ENCODE peak calls at places on chromosomes 5 and 9, in eight cellular contexts. M, L, K, N, G, Q, D and U are unnamed samples.

GRCh38 chr5:63263409-63263808 is 684.8 kb downstream of the LRRC70 start:
- DNase-seq in M (peak), L (peak), K (no peak), N (no peak), G (no peak), Q (no peak), D (no peak), U (no peak)

GRCh38 chr9:89940625-89941024 is 335.8 kb downstream of the GADD45G start:
- DNase-seq in M (no peak), L (no peak), K (peak), N (no peak), G (no peak), Q (no peak), D (no peak), U (no peak)

GRCh38 chr5:126414874-126415502 is 8.2 kb upstream of the GRAMD2B start:
- DNase-seq in M (peak), L (peak), K (peak), N (peak), G (peak), Q (no peak), D (no peak), U (peak)

GRCh38 chr9:112288029-112288428 is 45.4 kb downstream of the PTBP3 start:
- DNase-seq in M (no peak), L (no peak), K (no peak), N (peak), G (peak), Q (no peak), D (no peak), U (no peak)

GRCh38 chr5:100904259-100904822 is 1.3 kb upstream of the ST8SIA4 start:
- DNase-seq in M (no peak), L (no peak), K (no peak), N (no peak), G (no peak), Q (no peak), D (peak), U (no peak)

GRCh38 chr5:90184764-90185163 is 224.8 kb downstream of the CETN3 start:
- DNase-seq in M (no peak), L (no peak), K (peak), N (no peak), G (no peak), Q (no peak), D (no peak), U (no peak)

GRCh38 chr5:97142521-97143254 is at the start of gene LIX1:
- DNase-seq in M (peak), L (peak), K (peak), N (peak), G (peak), Q (peak), D (no peak), U (peak)

GRCh38 chr5:151451626-151452520 is 4.5 kb downstream of the SLC36A1 start:
- DNase-seq in M (peak), L (no peak), K (peak), N (peak), G (peak), Q (peak), D (no peak), U (no peak)

GRCh38 chr5:76145945-76146344 is 62.8 kb downstream of the SV2C start:
- DNase-seq in M (no peak), L (no peak), K (peak), N (no peak), G (peak), Q (peak), D (no peak), U (no peak)

GRCh38 chr9:116365056-116365471 is 211.5 kb downstream of the PAPPA start:
- DNase-seq in M (peak), L (peak), K (peak), N (peak), G (peak), Q (no peak), D (peak), U (no peak)

GRCh38 chr5:35003018-35003957 is 44.5 kb downstream of the AGXT2 start:
- DNase-seq in M (peak), L (peak), K (peak), N (peak), G (no peak), Q (peak), D (peak), U (no peak)

GRCh38 chr5:132267166-132267739 is 9.8 kb downstream of the PDLIM4 start:
- DNase-seq in M (no peak), L (no peak), K (no peak), N (no peak), G (no peak), Q (no peak), D (no peak), U (no peak)

GRCh38 chr5:58259685-58260152 is 200.2 kb downstream of the PLK2 start:
- DNase-seq in M (peak), L (peak), K (peak), N (peak), G (peak), Q (peak), D (no peak), U (peak)

GRCh38 chr5:74643160-74643562 is 2.6 kb upstream of the ENC1 start:
- DNase-seq in M (peak), L (peak), K (peak), N (peak), G (peak), Q (no peak), D (no peak), U (peak)

GRCh38 chr5:105903069-105903468 is 1767.7 kb downstream of the EFNA5 start:
- DNase-seq in M (peak), L (peak), K (no peak), N (peak), G (no peak), Q (no peak), D (no peak), U (no peak)

DNA sequence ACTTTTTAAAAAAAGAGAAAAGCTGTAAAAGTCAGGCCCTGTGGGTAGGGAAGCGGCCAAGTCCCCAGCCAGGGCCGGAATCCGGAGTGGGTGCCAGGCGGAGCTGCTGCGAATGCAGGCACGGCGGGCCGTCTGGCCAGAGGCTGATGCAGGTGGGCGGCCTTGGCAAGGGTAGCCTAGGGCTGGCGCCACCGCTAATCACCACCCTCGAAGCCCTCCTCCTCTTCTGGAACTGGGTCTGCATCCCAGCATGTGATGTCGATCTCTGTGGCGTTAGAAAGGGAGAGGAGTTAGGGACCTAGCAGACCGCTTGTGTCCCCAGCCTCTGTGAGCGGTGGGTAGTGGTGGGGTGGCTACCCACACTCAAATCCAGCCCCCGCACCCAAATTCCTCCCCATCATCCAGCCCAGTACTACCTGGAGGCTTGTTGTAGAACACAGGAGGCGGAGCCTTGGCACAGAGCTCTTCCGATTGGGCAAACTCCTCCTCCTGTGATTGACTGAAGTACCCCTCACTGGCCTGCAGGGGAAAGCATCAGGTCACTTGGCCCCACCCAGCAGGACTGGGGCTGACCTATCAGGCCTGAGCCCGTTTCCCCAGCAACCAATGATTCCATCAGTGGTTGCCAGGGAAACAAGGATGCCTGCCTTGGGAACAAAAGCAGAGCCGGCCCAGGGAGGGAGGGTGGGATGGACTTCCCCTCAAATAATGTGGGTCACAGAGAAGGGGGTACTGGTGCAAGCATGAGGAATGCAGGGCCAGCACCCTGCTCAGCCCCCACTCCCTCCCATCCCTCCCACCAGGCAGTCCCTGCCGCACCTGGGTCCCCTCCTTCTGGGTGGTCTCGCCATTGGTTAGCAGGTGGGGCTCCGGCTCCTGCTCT is 10.9 kb downstream of the PRR7 start:
- DNase-seq in M (peak), L (peak), K (peak), N (peak), G (peak), Q (peak), D (peak), U (peak)
- TF ChIP-seq CTCF in M (peak), L (peak), K (peak), N (peak), G (peak), Q (no peak), D (peak), U (peak)

GRCh38 chr5:124921694-124922093 is 175.3 kb upstream of the ZNF608 start:
- DNase-seq in M (no peak), L (no peak), K (peak), N (no peak), G (no peak), Q (no peak), D (no peak), U (no peak)
- H3K4me3 ChIP-seq in M (no peak), L (no peak), K (no peak), N (no peak), G (no peak), Q (no peak), D (no peak), U (no peak)

GRCh38 chr9:122904823-122905710 is at the start of gene RC3H2:
- DNase-seq in M (peak), L (peak), K (peak), N (peak), G (peak), Q (peak), D (peak), U (peak)
- TF ChIP-seq CTCF in M (no peak), L (no peak), K (no peak), N (no peak), G (no peak), Q (no peak), D (no peak), U (no peak)

GRCh38 chr5:38557309-38557710 is 864 bp upstream of the LIFR start:
- DNase-seq in M (no peak), L (no peak), K (no peak), N (no peak), G (peak), Q (no peak), D (peak), U (no peak)

GRCh38 chr5:38556599-38557308 is at the start of gene LIFR:
- DNase-seq in M (peak), L (peak), K (peak), N (peak), G (peak), Q (peak), D (peak), U (no peak)

GRCh38 chr5:38554860-38555259 is 1.6 kb downstream of the LIFR start:
- DNase-seq in M (no peak), L (no peak), K (no peak), N (no peak), G (no peak), Q (no peak), D (no peak), U (no peak)

GRCh38 chr5:38555354-38556114 is 912 bp downstream of the LIFR start:
- DNase-seq in M (no peak), L (no peak), K (no peak), N (no peak), G (no peak), Q (no peak), D (no peak), U (no peak)

DNA sequence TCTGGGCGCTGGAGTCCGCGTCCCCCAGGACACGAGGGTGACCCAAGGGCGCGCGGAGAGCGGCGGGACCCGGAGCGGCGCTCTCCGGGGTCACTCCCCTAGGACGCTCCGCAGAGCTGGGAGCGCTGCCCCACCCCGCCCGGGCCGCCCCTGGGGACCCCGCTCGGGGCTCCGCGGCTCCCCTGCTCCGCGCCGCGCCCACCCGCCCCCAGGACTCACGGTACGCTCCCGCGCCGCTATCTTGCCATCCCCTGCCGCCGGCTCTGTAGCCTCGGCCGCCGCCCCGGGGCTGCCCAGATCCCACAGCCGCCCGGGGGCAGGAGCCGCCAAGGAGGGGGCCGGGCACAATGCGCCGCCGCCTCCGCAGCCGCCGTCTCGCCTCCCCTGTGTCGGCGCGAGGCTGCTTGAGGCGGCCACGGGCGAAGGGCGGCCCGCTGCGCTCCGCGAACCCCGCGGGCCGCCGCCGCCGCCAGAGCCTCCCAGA is 289 bp downstream of the LIFR start:
- DNase-seq in M (no peak), L (no peak), K (no peak), N (peak), G (no peak), Q (peak), D (no peak), U (no peak)
- H3K4me3 ChIP-seq in M (peak), L (peak), K (peak), N (peak), G (peak), Q (peak), D (peak), U (peak)

GRCh38 chr9:6199596-6199995 is 16.0 kb upstream of the IL33 start:
- DNase-seq in M (no peak), L (no peak), K (no peak), N (no peak), G (no peak), Q (no peak), D (no peak), U (no peak)

GRCh38 chr9:6195714-6196360 is 19.8 kb upstream of the IL33 start:
- DNase-seq in M (no peak), L (no peak), K (peak), N (no peak), G (no peak), Q (no peak), D (no peak), U (no peak)

GRCh38 chr9:6198251-6198650 is 17.4 kb upstream of the IL33 start:
- DNase-seq in M (no peak), L (no peak), K (peak), N (no peak), G (no peak), Q (no peak), D (no peak), U (no peak)

GRCh38 chr9:6194934-6195333 is 20.7 kb upstream of the IL33 start:
- DNase-seq in M (no peak), L (no peak), K (peak), N (no peak), G (no peak), Q (no peak), D (no peak), U (no peak)

DNA sequence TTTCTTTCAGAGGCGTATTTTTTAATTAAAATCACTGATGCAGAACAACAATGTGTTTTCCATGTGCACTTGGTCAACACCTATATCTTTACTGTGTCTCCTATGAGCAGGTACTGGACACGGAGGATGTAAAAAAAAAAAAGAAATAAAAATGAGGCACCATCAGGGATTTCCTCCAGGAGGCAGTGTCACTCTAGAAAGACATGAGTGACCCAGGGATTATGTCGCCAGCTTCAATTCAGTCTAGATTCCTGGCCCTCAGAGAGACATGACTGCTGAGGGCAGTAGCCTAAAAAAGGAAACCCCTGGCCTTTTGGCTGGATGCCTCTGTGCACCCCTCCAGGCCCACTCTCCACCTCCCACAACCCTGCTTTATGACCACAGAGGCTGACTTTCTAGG is 18.3 kb upstream of the IL33 start:
- DNase-seq in M (no peak), L (peak), K (peak), N (peak), G (no peak), Q (no peak), D (no peak), U (no peak)
- TF ChIP-seq CTCF in M (peak), L (peak), K (peak), N (peak), G (no peak), Q (no peak), D (peak), U (peak)

GRCh38 chr9:110152704-110153374 is 55.1 kb downstream of the C9orf152 start:
- DNase-seq in M (no peak), L (peak), K (peak), N (peak), G (no peak), Q (peak), D (no peak), U (no peak)

GRCh38 chr9:110143969-110144545 is 63.9 kb downstream of the C9orf152 start:
- DNase-seq in M (no peak), L (no peak), K (no peak), N (no peak), G (no peak), Q (no peak), D (no peak), U (no peak)

GRCh38 chr9:110146371-110146770 is 61.6 kb downstream of the C9orf152 start:
- DNase-seq in M (peak), L (no peak), K (no peak), N (no peak), G (no peak), Q (no peak), D (no peak), U (no peak)

GRCh38 chr9:110148868-110149267 is 59.1 kb downstream of the C9orf152 start:
- DNase-seq in M (no peak), L (no peak), K (no peak), N (peak), G (no peak), Q (no peak), D (no peak), U (no peak)

DNA sequence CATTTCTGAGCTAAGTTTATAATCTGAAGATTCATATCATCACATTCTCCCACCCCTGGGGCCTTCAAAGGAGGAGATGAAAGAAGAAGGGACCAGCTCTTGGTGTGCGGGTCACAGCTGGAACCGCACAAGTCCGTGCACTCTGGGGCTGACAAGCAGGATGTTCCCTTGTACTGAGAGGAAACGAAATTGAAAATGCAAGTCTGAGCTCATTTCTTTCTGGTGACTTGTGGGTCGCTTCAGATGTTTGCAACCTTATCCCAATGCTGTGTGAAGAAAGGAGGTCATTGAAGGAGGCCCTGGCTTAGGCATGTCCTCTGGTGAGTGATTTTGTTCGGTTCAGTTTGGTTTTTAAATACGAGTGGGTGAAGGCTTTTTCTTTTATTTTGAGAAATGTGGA is 59.6 kb downstream of the C9orf152 start:
- DNase-seq in M (no peak), L (no peak), K (no peak), N (no peak), G (no peak), Q (no peak), D (no peak), U (no peak)
- H3K4me3 ChIP-seq in M (no peak), L (no peak), K (no peak), N (no peak), G (no peak), Q (no peak), D (no peak), U (no peak)

GRCh38 chr9:100028201-100028784 is 70.5 kb downstream of the ERP44 start:
- DNase-seq in M (peak), L (peak), K (peak), N (peak), G (peak), Q (peak), D (peak), U (peak)
- TF ChIP-seq CTCF in M (peak), L (peak), K (peak), N (peak), G (peak), Q (peak), D (peak), U (peak)

DNA sequence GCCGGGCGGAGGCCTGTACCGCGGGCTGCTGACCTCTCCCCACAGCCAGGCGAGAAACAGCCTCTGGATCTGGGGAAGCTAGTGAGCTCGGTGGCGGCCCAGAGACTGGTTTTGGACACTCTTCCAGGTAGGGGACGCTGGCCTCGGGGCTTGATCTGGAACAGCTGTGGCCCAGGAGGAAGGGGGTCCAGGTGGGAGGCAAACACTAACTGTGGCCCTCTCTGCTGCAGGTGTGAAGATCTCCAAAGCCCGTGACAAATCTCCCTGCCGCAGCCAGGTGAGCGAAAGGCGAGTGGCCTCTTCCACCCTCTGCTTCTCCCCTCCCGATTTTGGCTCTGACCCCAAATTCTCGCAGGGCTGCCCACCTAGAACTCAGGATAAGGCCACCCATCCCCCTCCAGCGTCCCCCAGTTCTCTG is 13.1 kb upstream of the SLC34A1 start:
- DNase-seq in M (no peak), L (no peak), K (no peak), N (no peak), G (no peak), Q (no peak), D (no peak), U (no peak)
- H3K4me3 ChIP-seq in M (peak), L (peak), K (peak), N (peak), G (peak), Q (peak), D (peak), U (peak)

GRCh38 chr5:166823360-166823759 is 1468.1 kb upstream of the WWC1 start:
- DNase-seq in M (no peak), L (no peak), K (no peak), N (no peak), G (no peak), Q (no peak), D (no peak), U (no peak)
- TF ChIP-seq CTCF in M (no peak), L (no peak), K (no peak), N (no peak), G (no peak), Q (no peak), D (no peak), U (no peak)